ENCODE peak calls at places on chromosomes 16 and 17, in ten cellular contexts. One of them, this sample, is unnamed.

GRCh38 chr17:1099242-1099641 is 80.5 kb downstream of the ABR start:
- DNase-seq in uterus: no peak
- DNase-seq in A549: no peak
- DNase-seq in body of pancreas: no peak
- DNase-seq in Ammon's horn: no peak
- DNase-seq in WTC11: no peak
- DNase-seq in T-helper 22 cell: no peak
- DNase-seq in stimulated activated CD8-positive, alpha-beta memory T cell treated with anti-CD3 and anti-CD28 coated beads, Interleukin-7, amount 100 ng/mL, for 24 hours: no peak
- DNase-seq in GDM1: no peak
- DNase-seq in heart right ventricle: no peak
- DNase-seq in this sample: no peak

GRCh38 chr17:11608396-11608795 is 10.1 kb downstream of the DNAH9 start:
- DNase-seq in GDM1: no peak
- DNase-seq in T-helper 22 cell: no peak
- DNase-seq in A549: peak
- DNase-seq in body of pancreas: peak
- DNase-seq in Ammon's horn: peak
- DNase-seq in stimulated activated CD8-positive, alpha-beta memory T cell treated with anti-CD3 and anti-CD28 coated beads, Interleukin-7, amount 100 ng/mL, for 24 hours: no peak
- DNase-seq in WTC11: no peak
- DNase-seq in heart right ventricle: no peak
- DNase-seq in uterus: peak
- DNase-seq in this sample: peak

GRCh38 chr16:11090947-11091785 is 146.8 kb downstream of the CLEC16A start:
- DNase-seq in A549: no peak
- DNase-seq in WTC11: no peak
- DNase-seq in T-helper 22 cell: no peak
- DNase-seq in Ammon's horn: no peak
- DNase-seq in stimulated activated CD8-positive, alpha-beta memory T cell treated with anti-CD3 and anti-CD28 coated beads, Interleukin-7, amount 100 ng/mL, for 24 hours: no peak
- DNase-seq in uterus: no peak
- DNase-seq in body of pancreas: no peak
- DNase-seq in GDM1: peak
- DNase-seq in heart right ventricle: no peak
- DNase-seq in this sample: no peak

GRCh38 chr17:75755205-75755901 is 9.6 kb downstream of the GALK1 start:
- DNase-seq in uterus: no peak
- DNase-seq in WTC11: no peak
- DNase-seq in body of pancreas: no peak
- DNase-seq in GDM1: no peak
- DNase-seq in T-helper 22 cell: no peak
- DNase-seq in heart right ventricle: no peak
- DNase-seq in stimulated activated CD8-positive, alpha-beta memory T cell treated with anti-CD3 and anti-CD28 coated beads, Interleukin-7, amount 100 ng/mL, for 24 hours: no peak
- DNase-seq in Ammon's horn: no peak
- DNase-seq in A549: peak
- DNase-seq in this sample: no peak

GRCh38 chr16:85902366-85903155 is 3.6 kb downstream of the IRF8 start:
- DNase-seq in Ammon's horn: no peak
- DNase-seq in A549: no peak
- DNase-seq in uterus: no peak
- DNase-seq in T-helper 22 cell: no peak
- DNase-seq in GDM1: no peak
- DNase-seq in WTC11: no peak
- DNase-seq in body of pancreas: peak
- DNase-seq in heart right ventricle: no peak
- DNase-seq in stimulated activated CD8-positive, alpha-beta memory T cell treated with anti-CD3 and anti-CD28 coated beads, Interleukin-7, amount 100 ng/mL, for 24 hours: no peak
- DNase-seq in this sample: no peak

GRCh38 chr17:19867654-19868395 is at the start of gene ULK2:
- DNase-seq in heart right ventricle: peak
- DNase-seq in stimulated activated CD8-positive, alpha-beta memory T cell treated with anti-CD3 and anti-CD28 coated beads, Interleukin-7, amount 100 ng/mL, for 24 hours: no peak
- DNase-seq in Ammon's horn: peak
- DNase-seq in T-helper 22 cell: no peak
- DNase-seq in A549: peak
- DNase-seq in body of pancreas: peak
- DNase-seq in uterus: peak
- DNase-seq in WTC11: peak
- DNase-seq in GDM1: no peak
- DNase-seq in this sample: peak

GRCh38 chr17:79562117-79562805 is 48.6 kb downstream of the RBFOX3 start:
- DNase-seq in heart right ventricle: no peak
- DNase-seq in A549: no peak
- DNase-seq in uterus: no peak
- DNase-seq in Ammon's horn: no peak
- DNase-seq in GDM1: no peak
- DNase-seq in body of pancreas: no peak
- DNase-seq in stimulated activated CD8-positive, alpha-beta memory T cell treated with anti-CD3 and anti-CD28 coated beads, Interleukin-7, amount 100 ng/mL, for 24 hours: no peak
- DNase-seq in T-helper 22 cell: no peak
- DNase-seq in WTC11: no peak
- DNase-seq in this sample: no peak

GRCh38 chr16:10093564-10093963 is 88.7 kb downstream of the GRIN2A start:
- DNase-seq in heart right ventricle: no peak
- DNase-seq in body of pancreas: no peak
- DNase-seq in stimulated activated CD8-positive, alpha-beta memory T cell treated with anti-CD3 and anti-CD28 coated beads, Interleukin-7, amount 100 ng/mL, for 24 hours: no peak
- DNase-seq in uterus: no peak
- DNase-seq in T-helper 22 cell: no peak
- DNase-seq in WTC11: no peak
- DNase-seq in GDM1: no peak
- DNase-seq in Ammon's horn: no peak
- DNase-seq in A549: no peak
- DNase-seq in this sample: no peak

GRCh38 chr17:82702161-82702932 is 3.8 kb upstream of the RAB40B start:
- DNase-seq in body of pancreas: no peak
- DNase-seq in GDM1: no peak
- DNase-seq in stimulated activated CD8-positive, alpha-beta memory T cell treated with anti-CD3 and anti-CD28 coated beads, Interleukin-7, amount 100 ng/mL, for 24 hours: no peak
- DNase-seq in Ammon's horn: peak
- DNase-seq in uterus: no peak
- DNase-seq in A549: peak
- DNase-seq in T-helper 22 cell: no peak
- DNase-seq in WTC11: no peak
- DNase-seq in heart right ventricle: no peak
- DNase-seq in this sample: no peak